ENCODE peak calls at places on chromosomes 7 and 10, in four cellular contexts. Z is AG08395, R is GM19239, B is bronchial epithelial cell. Q is an unnamed sample.

GRCh38 chr10:128047991-128048826 is 78.0 kb downstream of the MKI67 start:
- DNase-seq in Z (peak), R (no peak), B (peak), Q (peak)

GRCh38 chr7:120218702-120219101 is 54.3 kb upstream of the KCND2 start:
- DNase-seq in Z (no peak), R (no peak), B (no peak), Q (no peak)

GRCh38 chr7:2814682-2815522 is 29.2 kb downstream of the GNA12 start:
- DNase-seq in Z (no peak), R (no peak), B (no peak), Q (no peak)

GRCh38 chr10:117933036-117933435 is 113.7 kb downstream of the RAB11FIP2 start:
- DNase-seq in Z (no peak), R (no peak), B (peak), Q (peak)

GRCh38 chr10:87818505-87819273 is 663 bp upstream of the ATAD1 start:
- DNase-seq in Z (peak), R (peak), B (peak), Q (peak)

GRCh38 chr7:134699021-134699818 is 52.6 kb downstream of the BPGM start:
- DNase-seq in Z (no peak), R (no peak), B (no peak), Q (no peak)

GRCh38 chr7:112296416-112296815 is 89.9 kb downstream of the ZNF277 start:
- DNase-seq in Z (no peak), R (no peak), B (no peak), Q (no peak)

GRCh38 chr10:88200637-88201036 is 337.2 kb downstream of the PTEN start:
- DNase-seq in Z (no peak), R (no peak), B (no peak), Q (no peak)

GRCh38 chr7:42913591-42913990 is 1.7 kb upstream of the C7orf25 start:
- DNase-seq in Z (no peak), R (no peak), B (no peak), Q (no peak)

GRCh38 chr7:37245544-37245943 is 203.1 kb downstream of the ELMO1 start:
- DNase-seq in Z (no peak), R (no peak), B (no peak), Q (no peak)

GRCh38 chr10:10589540-10589939 is 428.1 kb upstream of the CELF2 start:
- DNase-seq in Z (peak), R (no peak), B (peak), Q (peak)

GRCh38 chr7:135291809-135292253 is 58.2 kb downstream of the STRA8 start:
- DNase-seq in Z (peak), R (no peak), B (peak), Q (peak)

GRCh38 chr10:77207182-77208165 is 430.1 kb downstream of the KCNMA1 start:
- DNase-seq in Z (no peak), R (no peak), B (no peak), Q (no peak)

GRCh38 chr7:24214670-24215069 is 69.3 kb upstream of the NPY start:
- DNase-seq in Z (no peak), R (no peak), B (no peak), Q (no peak)

GRCh38 chr10:37710831-37711616 is 146.4 kb downstream of the ZNF248 start:
- DNase-seq in Z (no peak), R (no peak), B (no peak), Q (no peak)

GRCh38 chr10:110437761-110438341 is 59.9 kb upstream of the DUSP5 start:
- DNase-seq in Z (no peak), R (no peak), B (no peak), Q (no peak)

GRCh38 chr7:31493714-31494181 is 20.1 kb upstream of the ITPRID1 start:
- DNase-seq in Z (no peak), R (no peak), B (peak), Q (peak)

GRCh38 chr10:59895629-59896116 is 10.7 kb downstream of the CCDC6 start:
- DNase-seq in Z (no peak), R (no peak), B (peak), Q (no peak)

GRCh38 chr7:23530355-23530754 is 1.4 kb downstream of the TRA2A start:
- DNase-seq in Z (peak), R (peak), B (peak), Q (peak)

GRCh38 chr10:18087398-18087797 is 52.8 kb upstream of the CACNB2 start:
- DNase-seq in Z (no peak), R (no peak), B (no peak), Q (no peak)

GRCh38 chr7:10156972-10157371 is 816.7 kb upstream of the PHF14 start:
- DNase-seq in Z (no peak), R (no peak), B (no peak), Q (no peak)

GRCh38 chr10:100291356-100291755 is 4.9 kb upstream of the BLOC1S2 start:
- DNase-seq in Z (no peak), R (no peak), B (no peak), Q (no peak)

GRCh38 chr7:99741438-99741795 is 6.4 kb upstream of the CYP3A7 start:
- DNase-seq in Z (no peak), R (no peak), B (no peak), Q (no peak)

GRCh38 chr10:30534465-30535144 is 94.9 kb downstream of the LYZL2 start:
- DNase-seq in Z (peak), R (peak), B (peak), Q (no peak)

GRCh38 chr7:76254781-76255180 is 47.7 kb upstream of the HSPB1 start:
- DNase-seq in Z (no peak), R (no peak), B (no peak), Q (no peak)

GRCh38 chr7:137893143-137893742 is 46.5 kb upstream of the DGKI start:
- DNase-seq in Z (no peak), R (no peak), B (no peak), Q (no peak)

GRCh38 chr7:43779032-43779812 is 20.7 kb downstream of the BLVRA start:
- DNase-seq in Z (no peak), R (no peak), B (no peak), Q (no peak)

Q was measured in foreskin keratinocyte.